ENCODE peak calls at places on chromosomes 4 and X, in four cellular contexts. K, W, T and P are unnamed samples.

GRCh38 chrX:153184787-153185186 is 5.7 kb downstream of the MAGEA1 start:
- DNase-seq in W (no peak), K (no peak), T (no peak), P (no peak)

GRCh38 chr4:24578364-24578763 is 6.0 kb downstream of the DHX15 start:
- DNase-seq in T (no peak), K (no peak), W (no peak), P (no peak)

GRCh38 chr4:183249854-183250253 is 70.2 kb downstream of the CLDN22 start:
- DNase-seq in W (no peak), T (no peak), K (peak; percentile 53), P (no peak)

GRCh38 chrX:40147399-40148188 is 49.8 kb upstream of the BCOR start:
- DNase-seq in W (no peak), T (no peak), K (no peak), P (no peak)

GRCh38 chr4:183522821-183523220 is 18.0 kb downstream of the ING2 start:
- DNase-seq in T (no peak), K (peak; percentile 59), W (no peak), P (no peak)

GRCh38 chr4:10656420-10656819 is 28.1 kb downstream of the CLNK start:
- DNase-seq in K (no peak), W (no peak), T (no peak), P (no peak)

GRCh38 chrX:120356084-120356483 is 5.8 kb upstream of the ATP1B4 start:
- DNase-seq in T (no peak), W (no peak), K (no peak), P (no peak)

GRCh38 chrX:3811331-3812311 is 98.2 kb upstream of the PRKX start:
- DNase-seq in W (no peak), K (peak; percentile 32), T (peak; percentile 17), P (peak; percentile 23)